ENCODE peak calls at places on chromosomes 12 and 14, in five cellular contexts. Z is upper lobe of left lung, M is tibial nerve, A is stomach, S is K562. K is an unnamed sample.

GRCh38 chr14:24456980-24457379 is 14.4 kb upstream of the SDR39U1 start:
- DNase-seq in Z (no peak), M (no peak), A (no peak), S (no peak), K (no peak)

GRCh38 chr14:99576761-99577705 is 27.0 kb downstream of the CCDC85C start:
- DNase-seq in M (no peak), A (no peak), Z (no peak), S (no peak), K (no peak)

GRCh38 chr12:643478-644292 is 19.6 kb downstream of the NINJ2 start:
- DNase-seq in A (peak), M (peak), S (peak), Z (no peak), K (no peak)

GRCh38 chr12:29783773-29784666 is at the start of gene TMTC1:
- DNase-seq in Z (peak), S (no peak), A (peak), M (peak), K (no peak)

GRCh38 chr14:71536927-71537772 is 395.1 kb upstream of the RGS6 start:
- DNase-seq in A (no peak), Z (no peak), M (no peak), S (no peak), K (no peak)

GRCh38 chr14:32608880-32609279 is 279.8 kb downstream of the AKAP6 start:
- DNase-seq in A (no peak), Z (no peak), M (no peak), S (no peak), K (no peak)

GRCh38 chr12:66077542-66077941 is 53.0 kb downstream of the LLPH start:
- DNase-seq in M (no peak), A (no peak), Z (no peak), S (no peak), K (no peak)

GRCh38 chr14:96245710-96246534 is 10.1 kb upstream of the BDKRB1 start:
- DNase-seq in S (no peak), A (no peak), M (no peak), Z (no peak), K (no peak)

GRCh38 chr12:30440826-30441602 is 254.7 kb downstream of the IPO8 start:
- DNase-seq in S (peak), Z (no peak), M (no peak), A (no peak), K (no peak)

GRCh38 chr12:104699489-104700194 is 242.9 kb downstream of the CHST11 start:
- DNase-seq in M (no peak), A (no peak), S (no peak), Z (no peak), K (no peak)

GRCh38 chr12:28966049-28966778 is 182.9 kb upstream of the FAR2 start:
- DNase-seq in M (peak), S (no peak), Z (peak), A (peak), K (no peak)

GRCh38 chr14:68139466-68140110 is 320.0 kb downstream of the RAD51B start:
- DNase-seq in M (no peak), Z (no peak), S (no peak), A (no peak), K (no peak)

GRCh38 chr14:68140801-68141200 is 321.2 kb downstream of the RAD51B start:
- DNase-seq in M (no peak), S (no peak), Z (no peak), A (no peak), K (no peak)

GRCh38 chr14:68137704-68138619 is 318.4 kb downstream of the RAD51B start:
- DNase-seq in Z (peak), A (peak), S (no peak), M (peak), K (no peak)

GRCh38 chr14:68141531-68142088 is 322.0 kb downstream of the RAD51B start:
- DNase-seq in A (no peak), M (no peak), Z (no peak), S (no peak), K (no peak)

DNA sequence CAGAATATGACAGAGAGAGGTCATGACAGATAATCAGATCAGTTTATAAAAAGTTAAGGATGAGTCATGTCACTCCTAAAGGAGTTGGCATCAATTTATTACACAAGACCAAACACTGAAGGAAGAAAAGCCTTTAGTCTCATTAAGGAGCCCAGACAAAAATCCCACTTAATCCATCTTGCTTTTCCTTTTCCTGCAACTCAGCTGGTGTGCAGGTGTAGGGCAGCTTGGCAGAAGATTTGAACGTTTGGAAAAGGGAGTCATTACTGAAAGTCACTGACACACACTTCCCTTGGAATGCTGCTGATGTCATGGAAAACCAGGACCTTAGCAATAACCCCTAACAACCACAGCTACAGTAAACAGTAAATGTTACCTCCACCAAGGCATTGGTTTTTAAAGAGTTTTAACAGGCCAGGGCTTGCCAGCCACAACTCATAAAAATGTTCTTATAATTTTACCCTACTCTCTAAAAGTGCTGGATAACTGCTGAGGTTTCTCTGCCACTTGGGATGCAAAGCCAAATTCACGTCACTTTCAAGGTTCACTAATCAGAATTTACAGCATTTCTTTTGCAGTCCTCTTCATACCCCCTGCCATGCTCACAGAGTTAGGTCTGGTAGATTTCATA is 320.6 kb downstream of the RAD51B start:
- DNase-seq in S (no peak), M (peak), A (peak), Z (no peak), K (no peak)
- TF ChIP-seq POLR2A in S (no peak), M (no peak), A (no peak), Z (no peak), K (no peak)

DNA sequence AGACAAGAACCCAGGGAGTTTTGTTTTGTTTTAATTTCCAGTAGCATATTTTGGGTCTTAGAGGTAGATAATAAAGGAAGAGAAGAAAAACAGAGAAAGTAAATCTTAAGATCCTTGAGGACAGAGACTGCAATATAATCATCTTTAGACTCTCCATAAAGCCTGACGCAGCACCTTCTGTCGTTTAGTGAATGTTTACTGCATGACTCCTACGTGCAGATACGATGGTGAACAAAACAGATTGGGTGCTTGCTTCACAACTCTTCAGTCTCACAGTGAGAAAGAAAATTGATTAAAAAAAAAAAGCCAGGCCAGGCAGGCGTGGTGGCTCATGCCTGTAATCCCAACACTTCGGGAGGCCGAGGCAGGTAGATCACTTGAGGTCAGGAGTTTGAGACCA is 86.9 kb downstream of the STON2 start:
- DNase-seq in A (no peak), M (no peak), S (no peak), Z (no peak), K (no peak)
- TF ChIP-seq POLR2A in A (no peak), M (no peak), S (no peak), Z (no peak), K (no peak)

GRCh38 chr14:102873546-102874061 is 48.9 kb upstream of the AMN start:
- DNase-seq in M (no peak), Z (no peak), A (no peak), S (no peak), K (no peak)

GRCh38 chr14:102878970-102879460 is 43.4 kb upstream of the AMN start:
- DNase-seq in Z (peak), M (no peak), A (no peak), S (no peak), K (no peak)

GRCh38 chr14:102882233-102882906 is 40.1 kb upstream of the AMN start:
- DNase-seq in A (no peak), S (no peak), Z (no peak), M (no peak), K (no peak)

GRCh38 chr14:102875652-102876051 is 46.8 kb upstream of the AMN start:
- DNase-seq in M (no peak), S (no peak), A (no peak), Z (no peak), K (no peak)

GRCh38 chr14:102878174-102878969 is 44.1 kb upstream of the AMN start:
- DNase-seq in M (no peak), A (no peak), S (peak), Z (no peak), K (no peak)
- TF ChIP-seq POLR2A in M (no peak), A (no peak), S (no peak), Z (no peak), K (no peak)

DNA sequence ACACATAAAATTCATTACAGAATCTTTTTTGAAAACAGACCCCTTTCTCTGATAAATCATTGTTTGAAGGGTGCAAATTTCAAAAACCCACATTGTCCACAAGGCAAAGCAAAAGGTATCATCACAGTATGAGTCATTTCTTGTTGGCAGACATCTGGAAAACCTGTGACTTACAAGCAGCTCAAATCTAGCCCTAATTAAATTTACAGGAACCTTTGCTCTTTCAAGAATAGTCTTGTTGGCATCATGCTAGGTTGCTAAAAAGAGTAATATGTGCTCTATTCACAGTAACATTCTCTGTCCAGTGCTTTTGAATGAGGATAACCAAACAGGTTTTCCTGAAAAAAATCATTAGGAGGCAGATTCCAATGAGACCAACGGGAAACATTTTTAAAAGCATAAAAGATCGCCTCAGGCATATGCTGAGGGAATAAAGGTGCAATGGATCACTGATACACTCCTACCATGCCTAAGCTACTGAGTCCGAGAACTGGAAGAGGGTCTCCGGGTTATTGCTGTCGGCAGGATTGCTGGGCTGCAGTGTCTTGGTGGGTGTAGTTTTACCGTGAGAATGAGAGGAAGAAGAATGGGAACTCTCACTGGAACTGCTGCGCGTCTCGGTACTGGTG is 55.5 kb upstream of the TTC7B start:
- DNase-seq in M (no peak), A (no peak), S (no peak), Z (no peak), K (no peak)
- TF ChIP-seq POLR2A in M (no peak), A (no peak), S (no peak), Z (no peak), K (no peak)

GRCh38 chr14:44897844-44898151 is 63.9 kb downstream of the KLHL28 start:
- DNase-seq in Z (no peak), A (no peak), S (no peak), M (no peak), K (no peak)
- TF ChIP-seq POLR2A in Z (no peak), A (no peak), S (no peak), M (no peak), K (no peak)

GRCh38 chr14:64841772-64842490 is 37.8 kb downstream of the SPTB start:
- DNase-seq in Z (no peak), S (peak), A (no peak), M (no peak), K (no peak)
- TF ChIP-seq POLR2A in Z (no peak), S (no peak), A (no peak), M (no peak), K (no peak)